ENCODE peak calls at places on chromosomes 7 and 10, in nine cellular contexts. One of them, this sample, is unnamed.

GRCh38 chr7:116177009-116177408 is 33.3 kb upstream of the TES start:
- DNase-seq in PC-3: peak; percentile 51
- DNase-seq in GM23248: peak; percentile 77
- DNase-seq in neuronal stem cell: no peak
- DNase-seq in ascending aorta: no peak
- DNase-seq in tibial nerve: no peak
- DNase-seq in aorta: no peak
- DNase-seq in mammary epithelial cell: peak; percentile 84
- DNase-seq in lower lobe of right lung: no peak
- DNase-seq in this sample: no peak

GRCh38 chr7:24877790-24878311 is 102.1 kb downstream of the OSBPL3 start:
- DNase-seq in PC-3: no peak
- DNase-seq in GM23248: peak; percentile 34
- DNase-seq in neuronal stem cell: no peak
- DNase-seq in ascending aorta: no peak
- DNase-seq in tibial nerve: no peak
- DNase-seq in aorta: no peak
- DNase-seq in mammary epithelial cell: no peak
- DNase-seq in lower lobe of right lung: no peak
- DNase-seq in this sample: peak; percentile 53

GRCh38 chr10:22821501-22821900 is 106.4 kb upstream of the ARMC3 start:
- DNase-seq in PC-3: peak; percentile 37
- DNase-seq in GM23248: peak; percentile 57
- DNase-seq in neuronal stem cell: no peak
- DNase-seq in ascending aorta: no peak
- DNase-seq in tibial nerve: no peak
- DNase-seq in aorta: no peak
- DNase-seq in mammary epithelial cell: no peak
- DNase-seq in lower lobe of right lung: no peak
- DNase-seq in this sample: no peak

GRCh38 chr7:134694299-134694698 is 47.6 kb downstream of the BPGM start:
- DNase-seq in PC-3: no peak
- DNase-seq in GM23248: no peak
- DNase-seq in neuronal stem cell: no peak
- DNase-seq in ascending aorta: no peak
- DNase-seq in tibial nerve: no peak
- DNase-seq in aorta: no peak
- DNase-seq in mammary epithelial cell: no peak
- DNase-seq in lower lobe of right lung: no peak
- DNase-seq in this sample: no peak

GRCh38 chr7:38052786-38053185 is 125.3 kb upstream of the STARD3NL start:
- DNase-seq in PC-3: no peak
- DNase-seq in GM23248: no peak
- DNase-seq in neuronal stem cell: no peak
- DNase-seq in ascending aorta: no peak
- DNase-seq in tibial nerve: no peak
- DNase-seq in aorta: no peak
- DNase-seq in mammary epithelial cell: no peak
- DNase-seq in lower lobe of right lung: no peak
- DNase-seq in this sample: no peak

GRCh38 chr10:43653746-43654145 is 5.1 kb upstream of the ZNF32 start:
- DNase-seq in PC-3: no peak
- DNase-seq in GM23248: peak; percentile 61
- DNase-seq in neuronal stem cell: no peak
- DNase-seq in ascending aorta: no peak
- DNase-seq in tibial nerve: no peak
- DNase-seq in aorta: no peak
- DNase-seq in mammary epithelial cell: no peak
- DNase-seq in lower lobe of right lung: no peak
- DNase-seq in this sample: no peak

GRCh38 chr7:142355328-142355727 is 97.5 kb upstream of the PRSS58 start:
- DNase-seq in PC-3: peak; percentile 75
- DNase-seq in GM23248: peak; percentile 86
- DNase-seq in neuronal stem cell: no peak
- DNase-seq in ascending aorta: no peak
- DNase-seq in tibial nerve: no peak
- DNase-seq in aorta: no peak
- DNase-seq in mammary epithelial cell: peak; percentile 49
- DNase-seq in lower lobe of right lung: no peak
- DNase-seq in this sample: no peak

GRCh38 chr10:102702742-102703141 is 11.5 kb downstream of the ARL3 start:
- DNase-seq in PC-3: no peak
- DNase-seq in GM23248: no peak
- DNase-seq in neuronal stem cell: no peak
- DNase-seq in ascending aorta: no peak
- DNase-seq in tibial nerve: no peak
- DNase-seq in aorta: no peak
- DNase-seq in mammary epithelial cell: no peak
- DNase-seq in lower lobe of right lung: no peak
- DNase-seq in this sample: no peak

GRCh38 chr7:932651-932975 is 21.9 kb downstream of the ADAP1 start:
- DNase-seq in PC-3: no peak
- DNase-seq in GM23248: no peak
- DNase-seq in neuronal stem cell: no peak
- DNase-seq in ascending aorta: no peak
- DNase-seq in tibial nerve: no peak
- DNase-seq in aorta: peak; percentile 36
- DNase-seq in mammary epithelial cell: no peak
- DNase-seq in lower lobe of right lung: peak; percentile 38
- DNase-seq in this sample: no peak

GRCh38 chr10:132790934-132791829 is 5.2 kb upstream of the NKX6-2 start:
- DNase-seq in PC-3: no peak
- DNase-seq in GM23248: no peak
- DNase-seq in neuronal stem cell: no peak
- DNase-seq in ascending aorta: no peak
- DNase-seq in tibial nerve: no peak
- DNase-seq in aorta: no peak
- DNase-seq in mammary epithelial cell: no peak
- DNase-seq in lower lobe of right lung: no peak
- DNase-seq in this sample: no peak

GRCh38 chr7:149248777-149249176 is 9.3 kb downstream of the ZNF212 start:
- DNase-seq in PC-3: no peak
- DNase-seq in GM23248: no peak
- DNase-seq in neuronal stem cell: no peak
- DNase-seq in ascending aorta: no peak
- DNase-seq in tibial nerve: no peak
- DNase-seq in aorta: no peak
- DNase-seq in mammary epithelial cell: no peak
- DNase-seq in lower lobe of right lung: no peak
- DNase-seq in this sample: no peak

GRCh38 chr7:130695840-130696239 is 9.5 kb upstream of the TSGA13 start:
- DNase-seq in PC-3: peak; percentile 57
- DNase-seq in GM23248: peak; percentile 66
- DNase-seq in neuronal stem cell: peak; percentile 6
- DNase-seq in ascending aorta: no peak
- DNase-seq in tibial nerve: no peak
- DNase-seq in aorta: no peak
- DNase-seq in mammary epithelial cell: peak; percentile 6
- DNase-seq in lower lobe of right lung: no peak
- DNase-seq in this sample: no peak

GRCh38 chr7:43038229-43038628 is 74.2 kb upstream of the HECW1 start:
- DNase-seq in PC-3: peak; percentile 15
- DNase-seq in GM23248: peak; percentile 96
- DNase-seq in neuronal stem cell: no peak
- DNase-seq in ascending aorta: no peak
- DNase-seq in tibial nerve: no peak
- DNase-seq in aorta: no peak
- DNase-seq in mammary epithelial cell: peak; percentile 29
- DNase-seq in lower lobe of right lung: no peak
- DNase-seq in this sample: no peak

GRCh38 chr10:114347191-114347739 is 57.0 kb downstream of the AFAP1L2 start:
- DNase-seq in PC-3: no peak
- DNase-seq in GM23248: no peak
- DNase-seq in neuronal stem cell: no peak
- DNase-seq in ascending aorta: no peak
- DNase-seq in tibial nerve: no peak
- DNase-seq in aorta: no peak
- DNase-seq in mammary epithelial cell: no peak
- DNase-seq in lower lobe of right lung: no peak
- DNase-seq in this sample: no peak

GRCh38 chr7:115007751-115008150 is 85.9 kb downstream of the MDFIC start:
- DNase-seq in PC-3: no peak
- DNase-seq in GM23248: no peak
- DNase-seq in neuronal stem cell: no peak
- DNase-seq in ascending aorta: no peak
- DNase-seq in tibial nerve: no peak
- DNase-seq in aorta: no peak
- DNase-seq in mammary epithelial cell: no peak
- DNase-seq in lower lobe of right lung: no peak
- DNase-seq in this sample: no peak

GRCh38 chr10:60963441-60964256 is 19.7 kb upstream of the RHOBTB1 start:
- DNase-seq in PC-3: peak; percentile 84
- DNase-seq in GM23248: peak; percentile 73
- DNase-seq in neuronal stem cell: no peak
- DNase-seq in ascending aorta: no peak
- DNase-seq in tibial nerve: no peak
- DNase-seq in aorta: no peak
- DNase-seq in mammary epithelial cell: peak; percentile 48
- DNase-seq in lower lobe of right lung: no peak
- DNase-seq in this sample: no peak

GRCh38 chr7:136274636-136275345 is 297.6 kb upstream of the MTPN start:
- DNase-seq in PC-3: no peak
- DNase-seq in GM23248: no peak
- DNase-seq in neuronal stem cell: no peak
- DNase-seq in ascending aorta: no peak
- DNase-seq in tibial nerve: no peak
- DNase-seq in aorta: no peak
- DNase-seq in mammary epithelial cell: no peak
- DNase-seq in lower lobe of right lung: no peak
- DNase-seq in this sample: no peak

GRCh38 chr7:35036361-35037171 is 719 bp downstream of the DPY19L1 start:
- DNase-seq in PC-3: peak; percentile 40
- DNase-seq in GM23248: peak; percentile 83
- DNase-seq in neuronal stem cell: peak; percentile 60
- DNase-seq in ascending aorta: no peak
- DNase-seq in tibial nerve: peak; percentile 17
- DNase-seq in aorta: peak; percentile 70
- DNase-seq in mammary epithelial cell: peak; percentile 42
- DNase-seq in lower lobe of right lung: peak; percentile 76
- DNase-seq in this sample: peak; percentile 51

GRCh38 chr10:29295813-29296212 is 6.9 kb downstream of the LYZL1 start:
- DNase-seq in PC-3: no peak
- DNase-seq in GM23248: no peak
- DNase-seq in neuronal stem cell: no peak
- DNase-seq in ascending aorta: no peak
- DNase-seq in tibial nerve: no peak
- DNase-seq in aorta: no peak
- DNase-seq in mammary epithelial cell: no peak
- DNase-seq in lower lobe of right lung: no peak
- DNase-seq in this sample: no peak
- H3K9me3 ChIP-seq in PC-3: no peaks in the 10 kb centered on the region
- H3K9me3 ChIP-seq in GM23248: no peaks in the 10 kb centered on the region
- H3K9me3 ChIP-seq in neuronal stem cell: no peaks in the 10 kb centered on the region
- H3K9me3 ChIP-seq in ascending aorta: peaks cover 3% of the 10 kb centered on the region
- H3K9me3 ChIP-seq in tibial nerve: peaks cover 11% of the 10 kb centered on the region
- H3K9me3 ChIP-seq in aorta: peaks cover 11% of the 10 kb centered on the region
- H3K9me3 ChIP-seq in mammary epithelial cell: peaks cover 4% of the 10 kb centered on the region
- H3K9me3 ChIP-seq in lower lobe of right lung: peaks cover 13% of the 10 kb centered on the region
- H3K9me3 ChIP-seq in this sample: peaks cover 8% of the 10 kb centered on the region

DNA sequence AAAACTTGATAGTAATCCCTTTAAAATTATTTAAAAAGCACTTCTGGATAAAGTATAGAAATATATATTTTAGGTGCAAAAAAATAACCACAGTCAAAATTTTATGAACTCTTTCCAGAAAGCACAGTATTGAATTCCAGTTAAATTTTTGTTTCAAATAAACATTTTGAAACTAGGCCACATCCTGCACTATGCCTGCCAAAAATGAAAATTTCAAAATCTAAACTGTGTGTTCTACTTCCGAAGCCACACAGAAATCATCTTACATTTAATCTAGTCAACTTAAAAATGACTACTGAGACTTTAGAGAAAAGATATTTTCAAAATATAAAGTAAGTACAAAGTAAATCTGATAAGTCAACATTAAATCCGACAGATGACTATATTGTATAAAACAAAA is 50.0 kb downstream of the MAGI2 start:
- DNase-seq in PC-3: no peak
- DNase-seq in GM23248: peak; percentile 44
- DNase-seq in neuronal stem cell: no peak
- DNase-seq in ascending aorta: no peak
- DNase-seq in tibial nerve: no peak
- DNase-seq in aorta: no peak
- DNase-seq in mammary epithelial cell: no peak
- DNase-seq in lower lobe of right lung: no peak
- DNase-seq in this sample: no peak
- H3K4me1 ChIP-seq in PC-3: peaks cover 15% of the 10 kb centered on the region
- H3K4me1 ChIP-seq in GM23248: peaks cover 17% of the 10 kb centered on the region
- H3K4me1 ChIP-seq in neuronal stem cell: no peaks in the 10 kb centered on the region
- H3K4me1 ChIP-seq in ascending aorta: peaks cover 21% of the 10 kb centered on the region
- H3K4me1 ChIP-seq in tibial nerve: no peaks in the 10 kb centered on the region
- H3K4me1 ChIP-seq in aorta: peaks cover 1% of the 10 kb centered on the region
- H3K4me1 ChIP-seq in mammary epithelial cell: no peaks in the 10 kb centered on the region
- H3K4me1 ChIP-seq in lower lobe of right lung: no peaks in the 10 kb centered on the region
- H3K4me1 ChIP-seq in this sample: no peaks in the 10 kb centered on the region

GRCh38 chr10:17029581-17030271 is 99.9 kb downstream of the CUBN start:
- DNase-seq in PC-3: peak; percentile 68
- DNase-seq in GM23248: peak; percentile 94
- DNase-seq in neuronal stem cell: no peak
- DNase-seq in ascending aorta: peak; percentile 23
- DNase-seq in tibial nerve: peak; percentile 43
- DNase-seq in aorta: peak; percentile 77
- DNase-seq in mammary epithelial cell: peak; percentile 65
- DNase-seq in lower lobe of right lung: peak; percentile 77
- DNase-seq in this sample: peak; percentile 65
- H3K27ac ChIP-seq in PC-3: peak overlapping the region; percentile 94
- H3K27ac ChIP-seq in GM23248: peak overlapping the region; percentile 99
- H3K27ac ChIP-seq in neuronal stem cell: peak overlapping the region; percentile 40
- H3K27ac ChIP-seq in ascending aorta: no peak overlapping the region
- H3K27ac ChIP-seq in tibial nerve: no peak overlapping the region
- H3K27ac ChIP-seq in aorta: no peak overlapping the region
- H3K27ac ChIP-seq in mammary epithelial cell: no peak overlapping the region
- H3K27ac ChIP-seq in lower lobe of right lung: peak overlapping the region; percentile 78
- H3K27ac ChIP-seq in this sample: peak overlapping the region; percentile 90

GRCh38 chr7:157893535-157894044 is 556.8 kb downstream of the DNAJB6 start:
- DNase-seq in PC-3: no peak
- DNase-seq in GM23248: no peak
- DNase-seq in neuronal stem cell: no peak
- DNase-seq in ascending aorta: no peak
- DNase-seq in tibial nerve: no peak
- DNase-seq in aorta: no peak
- DNase-seq in mammary epithelial cell: no peak
- DNase-seq in lower lobe of right lung: no peak
- DNase-seq in this sample: no peak
- H3K9me3 ChIP-seq in PC-3: no peaks in the 10 kb centered on the region
- H3K9me3 ChIP-seq in GM23248: no peaks in the 10 kb centered on the region
- H3K9me3 ChIP-seq in neuronal stem cell: peaks cover 5% of the 10 kb centered on the region
- H3K9me3 ChIP-seq in ascending aorta: no peaks in the 10 kb centered on the region
- H3K9me3 ChIP-seq in tibial nerve: no peaks in the 10 kb centered on the region
- H3K9me3 ChIP-seq in aorta: no peaks in the 10 kb centered on the region
- H3K9me3 ChIP-seq in mammary epithelial cell: peaks cover 42% of the 10 kb centered on the region
- H3K9me3 ChIP-seq in lower lobe of right lung: no peaks in the 10 kb centered on the region
- H3K9me3 ChIP-seq in this sample: no peaks in the 10 kb centered on the region